ENCODE peak calls at places on chromosome 21, in nine cellular contexts. One of them, this sample, is unnamed.

GRCh38 chr21:28442624-28443023 is 550.1 kb downstream of the LTN1 start:
- DNase-seq in nephron progenitor cell: no peak
- DNase-seq in HFF-Myc: peak
- DNase-seq in stomach: no peak
- DNase-seq in AG09309: peak
- DNase-seq in cardiac fibroblast: peak
- DNase-seq in BE2C: no peak
- DNase-seq in WERI-Rb-1: no peak
- DNase-seq in heart left ventricle: no peak
- DNase-seq in this sample: no peak

GRCh38 chr21:42843021-42843420 is 36.3 kb downstream of the WDR4 start:
- DNase-seq in HFF-Myc: no peak
- DNase-seq in BE2C: no peak
- DNase-seq in cardiac fibroblast: no peak
- DNase-seq in WERI-Rb-1: no peak
- DNase-seq in heart left ventricle: no peak
- DNase-seq in nephron progenitor cell: no peak
- DNase-seq in stomach: no peak
- DNase-seq in AG09309: no peak
- DNase-seq in this sample: no peak

GRCh38 chr21:14143999-14144398 is 66.8 kb downstream of the LIPI start:
- DNase-seq in cardiac fibroblast: no peak
- DNase-seq in stomach: no peak
- DNase-seq in BE2C: no peak
- DNase-seq in WERI-Rb-1: no peak
- DNase-seq in HFF-Myc: no peak
- DNase-seq in nephron progenitor cell: no peak
- DNase-seq in AG09309: no peak
- DNase-seq in heart left ventricle: no peak
- DNase-seq in this sample: no peak

GRCh38 chr21:18411565-18411964 is 8.0 kb upstream of the TMPRSS15 start:
- DNase-seq in WERI-Rb-1: no peak
- DNase-seq in HFF-Myc: no peak
- DNase-seq in AG09309: no peak
- DNase-seq in BE2C: no peak
- DNase-seq in nephron progenitor cell: no peak
- DNase-seq in stomach: no peak
- DNase-seq in heart left ventricle: no peak
- DNase-seq in cardiac fibroblast: no peak
- DNase-seq in this sample: no peak

GRCh38 chr21:21612446-21612845 is 614.2 kb downstream of the NCAM2 start:
- DNase-seq in HFF-Myc: peak
- DNase-seq in nephron progenitor cell: no peak
- DNase-seq in BE2C: no peak
- DNase-seq in cardiac fibroblast: peak
- DNase-seq in stomach: no peak
- DNase-seq in WERI-Rb-1: no peak
- DNase-seq in AG09309: no peak
- DNase-seq in heart left ventricle: no peak
- DNase-seq in this sample: peak

GRCh38 chr21:32135401-32136363 is 143.2 kb downstream of the MIS18A start:
- DNase-seq in WERI-Rb-1: no peak
- DNase-seq in stomach: no peak
- DNase-seq in heart left ventricle: no peak
- DNase-seq in AG09309: peak
- DNase-seq in cardiac fibroblast: peak
- DNase-seq in HFF-Myc: peak
- DNase-seq in BE2C: no peak
- DNase-seq in nephron progenitor cell: no peak
- DNase-seq in this sample: no peak

GRCh38 chr21:42797522-42797921 is 81.8 kb downstream of the WDR4 start:
- DNase-seq in stomach: no peak
- DNase-seq in AG09309: no peak
- DNase-seq in heart left ventricle: no peak
- DNase-seq in BE2C: no peak
- DNase-seq in WERI-Rb-1: no peak
- DNase-seq in HFF-Myc: no peak
- DNase-seq in nephron progenitor cell: no peak
- DNase-seq in cardiac fibroblast: no peak
- DNase-seq in this sample: no peak

GRCh38 chr21:41249476-41249875 is 67.1 kb upstream of the FAM3B start:
- DNase-seq in WERI-Rb-1: no peak
- DNase-seq in AG09309: no peak
- DNase-seq in stomach: no peak
- DNase-seq in heart left ventricle: no peak
- DNase-seq in cardiac fibroblast: no peak
- DNase-seq in HFF-Myc: no peak
- DNase-seq in BE2C: no peak
- DNase-seq in nephron progenitor cell: no peak
- DNase-seq in this sample: no peak

GRCh38 chr21:41691205-41692203 is 75.3 kb downstream of the RIPK4 start:
- DNase-seq in stomach: no peak
- DNase-seq in WERI-Rb-1: no peak
- DNase-seq in cardiac fibroblast: no peak
- DNase-seq in nephron progenitor cell: no peak
- DNase-seq in HFF-Myc: no peak
- DNase-seq in heart left ventricle: no peak
- DNase-seq in BE2C: no peak
- DNase-seq in AG09309: no peak
- DNase-seq in this sample: no peak

GRCh38 chr21:15210235-15210678 is 145.5 kb upstream of the NRIP1 start:
- DNase-seq in stomach: peak
- DNase-seq in BE2C: peak
- DNase-seq in AG09309: no peak
- DNase-seq in HFF-Myc: no peak
- DNase-seq in cardiac fibroblast: peak
- DNase-seq in nephron progenitor cell: no peak
- DNase-seq in heart left ventricle: peak
- DNase-seq in WERI-Rb-1: no peak
- DNase-seq in this sample: no peak

GRCh38 chr21:34844033-34844923 is 175.5 kb downstream of the CLIC6 start:
- DNase-seq in heart left ventricle: peak
- DNase-seq in stomach: peak
- DNase-seq in BE2C: no peak
- DNase-seq in WERI-Rb-1: no peak
- DNase-seq in nephron progenitor cell: no peak
- DNase-seq in HFF-Myc: no peak
- DNase-seq in AG09309: no peak
- DNase-seq in cardiac fibroblast: peak
- DNase-seq in this sample: no peak

GRCh38 chr21:35239811-35240219 is 190.7 kb upstream of the RUNX1 start:
- DNase-seq in cardiac fibroblast: peak
- DNase-seq in WERI-Rb-1: no peak
- DNase-seq in stomach: no peak
- DNase-seq in HFF-Myc: no peak
- DNase-seq in AG09309: no peak
- DNase-seq in nephron progenitor cell: peak
- DNase-seq in BE2C: no peak
- DNase-seq in heart left ventricle: no peak
- DNase-seq in this sample: no peak

GRCh38 chr21:37645848-37646247 is 270.4 kb downstream of the KCNJ6 start:
- DNase-seq in AG09309: peak
- DNase-seq in BE2C: no peak
- DNase-seq in cardiac fibroblast: no peak
- DNase-seq in WERI-Rb-1: no peak
- DNase-seq in HFF-Myc: no peak
- DNase-seq in heart left ventricle: no peak
- DNase-seq in nephron progenitor cell: no peak
- DNase-seq in stomach: no peak
- DNase-seq in this sample: no peak

GRCh38 chr21:31878831-31879230 is 6.0 kb downstream of the HUNK start:
- DNase-seq in BE2C: no peak
- DNase-seq in nephron progenitor cell: no peak
- DNase-seq in WERI-Rb-1: no peak
- DNase-seq in HFF-Myc: no peak
- DNase-seq in AG09309: no peak
- DNase-seq in stomach: no peak
- DNase-seq in cardiac fibroblast: no peak
- DNase-seq in heart left ventricle: no peak
- DNase-seq in this sample: no peak

GRCh38 chr21:31248598-31248997 is 95.5 kb downstream of the TIAM1 start:
- DNase-seq in WERI-Rb-1: no peak
- DNase-seq in HFF-Myc: no peak
- DNase-seq in BE2C: no peak
- DNase-seq in stomach: no peak
- DNase-seq in cardiac fibroblast: peak
- DNase-seq in nephron progenitor cell: no peak
- DNase-seq in heart left ventricle: no peak
- DNase-seq in AG09309: no peak
- DNase-seq in this sample: no peak

GRCh38 chr21:26405735-26406361 is 167.2 kb downstream of the CYYR1 start:
- DNase-seq in AG09309: peak
- DNase-seq in BE2C: peak
- DNase-seq in HFF-Myc: peak
- DNase-seq in nephron progenitor cell: peak
- DNase-seq in heart left ventricle: no peak
- DNase-seq in WERI-Rb-1: no peak
- DNase-seq in stomach: no peak
- DNase-seq in cardiac fibroblast: peak
- DNase-seq in this sample: peak

GRCh38 chr21:35178812-35179211 is 129.7 kb upstream of the RUNX1 start:
- DNase-seq in AG09309: no peak
- DNase-seq in stomach: no peak
- DNase-seq in HFF-Myc: no peak
- DNase-seq in WERI-Rb-1: no peak
- DNase-seq in nephron progenitor cell: no peak
- DNase-seq in BE2C: no peak
- DNase-seq in heart left ventricle: no peak
- DNase-seq in cardiac fibroblast: peak
- DNase-seq in this sample: no peak

GRCh38 chr21:31557421-31557955 is 102.0 kb upstream of the SOD1 start:
- DNase-seq in nephron progenitor cell: peak
- DNase-seq in stomach: peak
- DNase-seq in WERI-Rb-1: peak
- DNase-seq in cardiac fibroblast: no peak
- DNase-seq in AG09309: no peak
- DNase-seq in HFF-Myc: no peak
- DNase-seq in BE2C: peak
- DNase-seq in heart left ventricle: no peak
- DNase-seq in this sample: no peak

GRCh38 chr21:42834730-42835191 is 44.6 kb downstream of the WDR4 start:
- DNase-seq in heart left ventricle: no peak
- DNase-seq in AG09309: no peak
- DNase-seq in BE2C: no peak
- DNase-seq in WERI-Rb-1: no peak
- DNase-seq in cardiac fibroblast: no peak
- DNase-seq in HFF-Myc: no peak
- DNase-seq in stomach: peak
- DNase-seq in nephron progenitor cell: no peak
- DNase-seq in this sample: no peak

GRCh38 chr21:27339902-27340301 is 373.0 kb upstream of the ADAMTS5 start:
- DNase-seq in cardiac fibroblast: no peak
- DNase-seq in nephron progenitor cell: no peak
- DNase-seq in BE2C: no peak
- DNase-seq in AG09309: no peak
- DNase-seq in HFF-Myc: no peak
- DNase-seq in WERI-Rb-1: no peak
- DNase-seq in heart left ventricle: no peak
- DNase-seq in stomach: no peak
- DNase-seq in this sample: no peak

GRCh38 chr21:29642551-29643245 is 297.1 kb downstream of the GRIK1 start:
- DNase-seq in AG09309: no peak
- DNase-seq in BE2C: no peak
- DNase-seq in WERI-Rb-1: no peak
- DNase-seq in nephron progenitor cell: no peak
- DNase-seq in HFF-Myc: no peak
- DNase-seq in cardiac fibroblast: no peak
- DNase-seq in stomach: no peak
- DNase-seq in heart left ventricle: no peak
- DNase-seq in this sample: no peak
- TF ChIP-seq CTCF in AG09309: no peak
- TF ChIP-seq CTCF in BE2C: no peak
- TF ChIP-seq CTCF in WERI-Rb-1: no peak
- TF ChIP-seq CTCF in nephron progenitor cell: no peak
- TF ChIP-seq CTCF in HFF-Myc: no peak
- TF ChIP-seq CTCF in cardiac fibroblast: no peak
- TF ChIP-seq CTCF in stomach: no peak
- TF ChIP-seq CTCF in heart left ventricle: no peak
- TF ChIP-seq CTCF in this sample: no peak

GRCh38 chr21:36487641-36488307 is 7.9 kb upstream of the CLDN14 start:
- DNase-seq in BE2C: no peak
- DNase-seq in cardiac fibroblast: peak
- DNase-seq in stomach: peak
- DNase-seq in WERI-Rb-1: no peak
- DNase-seq in heart left ventricle: no peak
- DNase-seq in HFF-Myc: no peak
- DNase-seq in nephron progenitor cell: no peak
- DNase-seq in AG09309: no peak
- DNase-seq in this sample: peak
- TF ChIP-seq CTCF in BE2C: no peak
- TF ChIP-seq CTCF in cardiac fibroblast: no peak
- TF ChIP-seq CTCF in stomach: no peak
- TF ChIP-seq CTCF in WERI-Rb-1: no peak
- TF ChIP-seq CTCF in heart left ventricle: no peak
- TF ChIP-seq CTCF in HFF-Myc: no peak
- TF ChIP-seq CTCF in nephron progenitor cell: no peak
- TF ChIP-seq CTCF in AG09309: no peak
- TF ChIP-seq CTCF in this sample: no peak

GRCh38 chr21:38699048-38699447 is 106.7 kb upstream of the ETS2 start:
- DNase-seq in BE2C: no peak
- DNase-seq in HFF-Myc: no peak
- DNase-seq in nephron progenitor cell: peak
- DNase-seq in heart left ventricle: no peak
- DNase-seq in cardiac fibroblast: no peak
- DNase-seq in stomach: no peak
- DNase-seq in AG09309: no peak
- DNase-seq in WERI-Rb-1: peak
- DNase-seq in this sample: no peak
- TF ChIP-seq CTCF in BE2C: no peak
- TF ChIP-seq CTCF in HFF-Myc: peak
- TF ChIP-seq CTCF in nephron progenitor cell: no peak
- TF ChIP-seq CTCF in heart left ventricle: no peak
- TF ChIP-seq CTCF in cardiac fibroblast: peak
- TF ChIP-seq CTCF in stomach: no peak
- TF ChIP-seq CTCF in AG09309: no peak
- TF ChIP-seq CTCF in WERI-Rb-1: peak
- TF ChIP-seq CTCF in this sample: peak

DNA sequence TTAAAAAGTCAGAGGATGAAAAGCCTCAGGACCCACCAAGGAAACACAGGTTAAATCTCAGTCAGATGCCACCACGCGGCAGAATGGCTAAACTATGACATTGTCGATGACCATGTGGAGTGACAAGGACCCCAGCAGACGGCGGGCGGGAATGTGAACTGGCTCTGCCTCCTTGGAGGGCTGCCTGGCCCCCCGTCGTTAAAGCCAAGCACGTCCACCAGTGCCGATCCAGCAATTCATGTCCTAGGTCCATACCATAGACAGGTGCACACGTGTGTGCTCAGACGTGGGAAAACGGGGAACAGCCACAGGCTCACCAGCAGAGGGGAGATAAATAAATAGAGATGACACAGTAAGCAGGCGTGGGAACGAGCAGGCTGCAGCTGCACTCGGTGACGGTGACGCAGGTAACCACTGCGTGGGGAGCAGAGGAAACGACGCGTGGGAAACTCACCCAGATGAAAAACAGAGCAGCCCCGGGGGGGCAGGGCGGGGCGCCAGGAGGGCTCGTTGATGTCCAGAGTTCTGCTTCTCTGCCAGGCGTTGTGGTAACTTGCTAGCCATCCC is 28.3 kb upstream of the PCBP3 start:
- DNase-seq in BE2C: peak
- DNase-seq in stomach: peak
- DNase-seq in nephron progenitor cell: no peak
- DNase-seq in AG09309: no peak
- DNase-seq in cardiac fibroblast: peak
- DNase-seq in WERI-Rb-1: no peak
- DNase-seq in heart left ventricle: no peak
- DNase-seq in HFF-Myc: no peak
- DNase-seq in this sample: no peak
- TF ChIP-seq CTCF in BE2C: peak
- TF ChIP-seq CTCF in stomach: no peak
- TF ChIP-seq CTCF in nephron progenitor cell: no peak
- TF ChIP-seq CTCF in AG09309: no peak
- TF ChIP-seq CTCF in cardiac fibroblast: no peak
- TF ChIP-seq CTCF in WERI-Rb-1: peak
- TF ChIP-seq CTCF in heart left ventricle: no peak
- TF ChIP-seq CTCF in HFF-Myc: no peak
- TF ChIP-seq CTCF in this sample: no peak

This sample was measured in astrocyte of the cerebellum.